ENCODE peak calls at places on chromosome 15, in six cellular contexts. J is pancreas, T is fibroblast of lung, Z is endothelial cell, I is AG10803, E is fibroblast of mammary gland. O is an unnamed sample.

GRCh38 chr15:48307586-48307985 is 23.6 kb upstream of the DUT start:
- DNase-seq in Z (no peak), T (no peak), J (no peak), E (peak; percentile 3), I (no peak), O (no peak)

GRCh38 chr15:49242820-49243219 is 72.8 kb downstream of the GALK2 start:
- DNase-seq in Z (no peak), E (peak; percentile 93), I (peak; percentile 91), T (peak; percentile 96), J (no peak), O (no peak)

GRCh38 chr15:70547846-70548487 is 215.4 kb downstream of the UACA start:
- DNase-seq in E (no peak), Z (no peak), I (no peak), T (no peak), J (no peak), O (no peak)

GRCh38 chr15:97248376-97248775 is 712.1 kb upstream of the ARRDC4 start:
- DNase-seq in T (no peak), Z (no peak), I (no peak), E (no peak), J (no peak), O (no peak)

GRCh38 chr15:61421938-61422337 is 192.8 kb upstream of the RORA start:
- DNase-seq in T (no peak), J (no peak), I (no peak), Z (no peak), E (peak; percentile 32), O (no peak)

GRCh38 chr15:33807665-33808064 is 160.6 kb upstream of the CHRM5 start:
- DNase-seq in E (no peak), I (no peak), J (no peak), Z (no peak), T (no peak), O (no peak)

GRCh38 chr15:90261811-90262210 is 3.7 kb upstream of the NGRN start:
- DNase-seq in J (no peak), T (peak; percentile 6), I (peak; percentile 22), Z (no peak), E (peak; percentile 80), O (no peak)

GRCh38 chr15:100803158-100803440 is 76.5 kb upstream of the ALDH1A3 start:
- DNase-seq in Z (no peak), I (no peak), T (no peak), J (no peak), E (no peak), O (no peak)

GRCh38 chr15:92693922-92694331 is 38.4 kb upstream of the FAM174B start:
- DNase-seq in E (peak; percentile 19), Z (peak; percentile 63), T (peak; percentile 23), J (no peak), I (peak; percentile 9), O (no peak)
- TF ChIP-seq CTCF in E (peak; percentile 39), Z (no peak), T (peak; percentile 50), J (no peak), I (peak; percentile 40), O (no peak)

GRCh38 chr15:35078221-35078915 is 6.7 kb downstream of the NANOGP8 start:
- DNase-seq in J (no peak), E (peak; percentile 72), I (peak; percentile 64), T (peak; percentile 82), Z (peak; percentile 51), O (peak; percentile 56)

GRCh38 chr15:35080226-35080625 is 4.9 kb downstream of the NANOGP8 start:
- DNase-seq in I (peak; percentile 8), T (peak; percentile 12), Z (no peak), J (no peak), E (no peak), O (no peak)
- TF ChIP-seq CTCF in I (no peak), T (no peak), Z (no peak), J (no peak), E (no peak), O (no peak)

DNA sequence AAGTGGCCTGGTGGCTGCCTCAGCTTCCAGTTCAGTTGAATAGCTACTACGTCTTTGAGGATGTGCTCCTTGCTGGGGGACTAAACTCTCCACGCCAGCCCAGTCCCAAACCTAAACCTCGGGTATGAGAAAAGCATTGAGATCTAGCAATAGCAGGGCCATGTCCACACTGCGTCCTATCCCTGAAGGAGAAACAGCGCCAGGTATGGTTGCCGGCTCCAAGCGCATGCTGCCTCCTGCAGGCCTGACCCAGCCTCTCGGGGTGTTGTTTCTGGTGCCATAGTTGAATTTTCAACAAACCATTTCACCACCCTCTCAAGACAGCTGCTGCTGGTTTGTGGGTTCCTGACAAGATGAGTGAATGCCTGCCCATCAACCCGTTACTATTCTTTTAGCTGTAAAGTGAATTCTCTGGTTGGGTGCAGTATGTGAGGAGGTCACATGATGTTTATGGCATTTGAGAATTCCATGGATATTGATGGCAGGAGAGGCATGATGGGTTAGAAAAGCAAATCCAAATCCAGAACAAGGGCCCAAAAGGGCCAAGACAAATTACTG is 13.0 kb upstream of the SLC28A1 start:
- DNase-seq in Z (no peak), T (no peak), E (no peak), J (no peak), I (no peak), O (no peak)
- TF ChIP-seq CTCF in Z (no peak), T (no peak), E (peak; percentile 5), J (no peak), I (no peak), O (no peak)

GRCh38 chr15:76961277-76962010 is 29.9 kb downstream of the RCN2 start:
- DNase-seq in E (no peak), I (no peak), Z (no peak), T (no peak), J (no peak), O (no peak)

GRCh38 chr15:76962337-76963013 is 30.9 kb downstream of the RCN2 start:
- DNase-seq in T (no peak), I (no peak), Z (no peak), E (no peak), J (no peak), O (no peak)

GRCh38 chr15:76964157-76964556 is 30.8 kb upstream of the PSTPIP1 start:
- DNase-seq in I (no peak), E (no peak), J (no peak), Z (no peak), T (no peak), O (no peak)

GRCh38 chr15:76967067-76967466 is 27.9 kb upstream of the PSTPIP1 start:
- DNase-seq in I (no peak), T (no peak), J (no peak), Z (no peak), E (no peak), O (no peak)

GRCh38 chr15:76963596-76963995 is 31.3 kb upstream of the PSTPIP1 start:
- DNase-seq in Z (no peak), J (no peak), T (no peak), I (no peak), E (no peak), O (no peak)
- TF ChIP-seq CTCF in Z (no peak), J (no peak), T (no peak), I (no peak), E (no peak), O (no peak)

GRCh38 chr15:52217186-52217585 is 26.0 kb upstream of the GNB5 start:
- DNase-seq in T (no peak), Z (peak; percentile 23), E (no peak), J (no peak), I (no peak), O (no peak)
- TF ChIP-seq CTCF in T (no peak), Z (no peak), E (no peak), J (no peak), I (no peak), O (no peak)

DNA sequence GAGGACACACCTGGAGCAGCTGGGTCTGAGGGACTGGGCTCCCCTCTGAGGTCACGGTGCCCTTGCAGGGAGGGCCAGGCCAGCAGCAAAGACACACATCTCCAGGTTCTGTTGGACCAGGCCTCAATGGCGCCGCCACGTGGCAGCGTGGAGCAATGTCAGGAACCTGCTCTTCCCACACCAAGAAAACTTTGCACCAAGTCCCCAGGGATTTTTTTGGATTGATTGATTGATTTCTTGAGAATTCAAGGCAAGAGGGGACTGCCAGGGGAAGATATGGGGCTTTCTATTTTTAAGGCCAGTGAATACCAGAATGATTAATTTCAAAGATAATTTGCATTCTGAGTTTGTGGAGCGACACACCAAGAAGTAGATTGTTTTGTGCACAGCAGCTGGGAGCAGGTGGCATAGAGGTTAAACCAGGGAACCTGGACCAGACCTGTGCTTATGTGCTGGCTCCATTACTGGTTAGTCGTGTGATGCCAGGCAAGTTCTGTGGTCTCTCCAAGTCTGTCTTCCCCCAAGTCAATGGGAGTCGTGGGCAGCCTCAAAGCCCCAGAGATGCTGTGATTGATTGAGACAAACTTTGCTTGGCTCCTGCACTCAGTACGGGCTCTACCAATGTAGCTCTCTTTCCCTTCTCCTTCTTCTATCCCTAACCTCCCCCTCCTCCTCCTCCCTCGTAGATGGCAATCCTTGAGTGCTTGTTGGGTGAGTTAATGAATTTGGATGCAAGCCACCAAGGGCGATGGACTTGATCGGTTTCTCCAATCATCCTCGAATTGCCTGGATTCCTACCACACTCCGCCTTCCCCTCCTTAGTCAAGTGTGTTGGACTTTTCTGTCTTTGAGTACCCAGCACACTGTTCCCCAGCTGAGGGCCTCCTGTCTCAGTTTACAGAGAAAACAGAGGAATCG is 96.2 kb upstream of the TRPM1 start:
- DNase-seq in Z (peak; percentile 63), I (no peak), E (peak; percentile 29), J (no peak), T (no peak), O (peak; percentile 65)
- TF ChIP-seq CTCF in Z (peak; percentile 82), I (peak; percentile 54), E (peak; percentile 68), J (peak; percentile 13), T (peak; percentile 66), O (peak; percentile 52)

GRCh38 chr15:68366314-68366713 is 65.6 kb downstream of the ITGA11 start:
- DNase-seq in J (no peak), T (no peak), E (no peak), Z (no peak), I (no peak), O (no peak)
- TF ChIP-seq CTCF in J (no peak), T (no peak), E (no peak), Z (no peak), I (no peak), O (no peak)

DNA sequence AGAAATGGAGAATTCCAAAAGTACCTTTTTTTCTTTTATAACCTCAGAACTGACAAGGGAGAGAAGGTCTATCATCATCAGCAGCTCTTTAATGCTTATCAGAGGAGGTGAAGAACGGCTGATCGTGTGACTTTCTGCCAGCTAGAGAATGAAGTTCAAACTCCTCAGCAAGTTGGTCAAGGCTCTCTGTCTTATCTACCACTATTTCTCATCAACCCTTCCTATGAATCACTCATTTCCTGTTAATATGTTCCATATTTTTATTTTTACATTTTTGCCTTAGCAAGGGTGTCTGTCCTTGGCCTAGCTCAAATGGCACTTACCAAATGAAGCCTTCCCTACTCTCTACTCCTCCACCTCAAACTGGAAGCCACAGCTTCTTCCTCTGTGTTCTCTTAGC is 73.1 kb upstream of the TSPAN3 start:
- DNase-seq in Z (no peak), J (no peak), E (peak; percentile 49), T (peak; percentile 46), I (peak; percentile 58), O (no peak)
- TF ChIP-seq CTCF in Z (no peak), J (no peak), E (no peak), T (no peak), I (no peak), O (no peak)

GRCh38 chr15:38453971-38454686 is at the start of gene FAM98B:
- DNase-seq in T (peak; percentile 92), Z (peak; percentile 90), I (peak; percentile 86), E (peak; percentile 88), J (peak; percentile 84), O (peak; percentile 80)
- TF ChIP-seq CTCF in T (peak; percentile 0), Z (no peak), I (peak; percentile 9), E (no peak), J (no peak), O (no peak)

O was measured in Peyer's patch.